ENCODE peak calls at places on chromosome 21, in six cellular contexts. W is HCT116, G is HepG2, B is GM12878, H is K562, R is H1. Q is an unnamed sample.

GRCh38 chr21:35652196-35652595 is 408.1 kb downstream of the SETD4 start:
- DNase-seq in H (no peak), G (no peak), R (no peak), W (no peak), B (no peak), Q (no peak)

GRCh38 chr21:45544449-45545235 is 2.4 kb upstream of the SLC19A1 start:
- DNase-seq in H (no peak), W (no peak), G (no peak), R (peak; percentile 35), B (no peak), Q (no peak)

GRCh38 chr21:44999428-44999971 is 59.7 kb downstream of the SLX9 start:
- DNase-seq in H (no peak), W (no peak), G (no peak), R (no peak), B (no peak), Q (no peak)

GRCh38 chr21:34992736-34993135 is 56.4 kb downstream of the RUNX1 start:
- DNase-seq in B (no peak), G (no peak), W (no peak), H (no peak), R (no peak), Q (no peak)

GRCh38 chr21:29168874-29169273 is 38.4 kb downstream of the MAP3K7CL start:
- DNase-seq in R (no peak), W (peak; percentile 75), B (no peak), H (no peak), G (peak; percentile 25), Q (no peak)

GRCh38 chr21:42276526-42277154 is 38.6 kb downstream of the TFF3 start:
- DNase-seq in R (no peak), B (no peak), G (no peak), H (no peak), W (no peak), Q (no peak)

GRCh38 chr21:44996501-44996921 is 56.7 kb downstream of the SLX9 start:
- DNase-seq in R (no peak), H (no peak), W (no peak), B (no peak), G (peak; percentile 24), Q (no peak)

GRCh38 chr21:45153358-45154318 is 79.3 kb downstream of the ADARB1 start:
- DNase-seq in B (no peak), R (peak; percentile 23), H (no peak), W (no peak), G (no peak), Q (no peak)

GRCh38 chr21:41901099-41901498 is 22.0 kb upstream of the PRDM15 start:
- DNase-seq in H (no peak), W (no peak), R (no peak), B (no peak), G (no peak), Q (no peak)

GRCh38 chr21:38295997-38296764 is 39.4 kb downstream of the KCNJ15 start:
- DNase-seq in W (no peak), B (no peak), H (no peak), G (no peak), R (no peak), Q (peak; percentile 68)

GRCh38 chr21:38505654-38506523 is 7.6 kb upstream of the ERG start:
- DNase-seq in R (no peak), W (peak; percentile 42), B (no peak), H (no peak), G (peak; percentile 62), Q (peak; percentile 93)

GRCh38 chr21:39088831-39089380 is 94.3 kb downstream of the PSMG1 start:
- DNase-seq in R (no peak), B (no peak), G (peak; percentile 50), W (no peak), H (peak; percentile 36), Q (peak; percentile 58)

GRCh38 chr21:21010228-21010627 is 12.0 kb downstream of the NCAM2 start:
- DNase-seq in G (no peak), B (no peak), H (no peak), W (no peak), R (no peak), Q (no peak)

GRCh38 chr21:21286170-21286798 is 288.1 kb downstream of the NCAM2 start:
- DNase-seq in R (no peak), G (no peak), B (no peak), H (no peak), W (no peak), Q (no peak)

GRCh38 chr21:38664315-38664714 is 141.4 kb upstream of the ETS2 start:
- DNase-seq in H (no peak), W (no peak), G (no peak), R (no peak), B (no peak), Q (no peak)

GRCh38 chr21:42208801-42209490 is 10.0 kb upstream of the ABCG1 start:
- DNase-seq in W (no peak), H (no peak), G (no peak), R (no peak), B (no peak), Q (no peak)

GRCh38 chr21:39502631-39503030 is 50.9 kb downstream of the SH3BGR start:
- DNase-seq in G (no peak), R (no peak), H (no peak), W (no peak), B (no peak), Q (no peak)

GRCh38 chr21:15293251-15293650 is 228.5 kb upstream of the NRIP1 start:
- DNase-seq in R (no peak), H (no peak), W (peak; percentile 15), G (peak; percentile 30), B (no peak), Q (peak; percentile 68)

DNA sequence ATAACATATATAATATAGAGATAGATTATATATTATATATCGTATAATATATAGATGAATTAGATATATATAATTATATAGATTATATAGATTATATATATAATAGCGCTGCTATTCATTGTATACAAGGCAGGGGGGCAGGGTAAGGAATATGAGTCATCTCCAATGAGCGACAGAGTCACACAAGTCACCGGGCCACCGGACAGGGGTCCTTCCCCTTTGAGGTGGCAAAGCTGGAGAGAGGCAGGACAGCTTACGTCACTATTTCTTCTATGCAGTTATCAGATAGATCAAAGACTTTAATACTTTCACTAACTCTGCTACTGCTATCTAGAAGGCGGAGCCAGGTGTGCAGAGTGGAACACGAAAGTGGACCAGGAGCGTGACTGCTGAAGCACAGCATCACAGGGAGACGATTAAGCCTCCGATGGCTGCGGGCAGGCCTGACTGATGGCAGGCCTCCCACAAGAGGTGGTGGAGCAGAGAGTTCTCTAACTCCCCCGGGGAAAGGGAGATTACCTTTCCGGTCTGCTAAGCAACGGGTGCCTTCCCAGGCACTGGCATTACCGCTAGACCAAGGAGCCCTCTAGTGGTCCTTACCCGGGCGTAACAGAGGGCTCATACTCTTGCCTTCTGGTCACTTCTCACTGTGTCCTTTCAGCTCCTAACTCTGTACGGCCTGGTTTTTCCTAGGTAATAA is 2154.7 kb downstream of the MRPL39 start:
- DNase-seq in H (no peak), G (no peak), R (peak; percentile 66), W (no peak), B (no peak), Q (no peak)
- TF ChIP-seq MAX in H (no peak), G (no peak), R (no peak), W (no peak), B (no peak), Q (no peak)

GRCh38 chr21:32301596-32301995 is 2.9 kb downstream of the MRAP start:
- DNase-seq in G (peak; percentile 37), B (no peak), R (no peak), W (no peak), H (no peak), Q (no peak)

GRCh38 chr21:32302560-32302959 is 3.9 kb downstream of the MRAP start:
- DNase-seq in H (no peak), W (no peak), G (no peak), R (peak; percentile 20), B (no peak), Q (no peak)

GRCh38 chr21:32306021-32306780 is 7.5 kb downstream of the MRAP start:
- DNase-seq in W (no peak), H (peak; percentile 37), R (peak; percentile 89), G (peak; percentile 41), B (no peak), Q (peak; percentile 25)

GRCh38 chr21:32304998-32305397 is 6.3 kb downstream of the MRAP start:
- DNase-seq in G (no peak), B (no peak), H (no peak), W (no peak), R (peak; percentile 1), Q (no peak)

GRCh38 chr21:32303385-32303784 is 4.7 kb downstream of the MRAP start:
- DNase-seq in B (no peak), W (no peak), H (no peak), R (no peak), G (no peak), Q (no peak)
- TF ChIP-seq POLR2AphosphoS5 in B (no peak), W (no peak), H (no peak), R (no peak), G (no peak), Q (no peak)

DNA sequence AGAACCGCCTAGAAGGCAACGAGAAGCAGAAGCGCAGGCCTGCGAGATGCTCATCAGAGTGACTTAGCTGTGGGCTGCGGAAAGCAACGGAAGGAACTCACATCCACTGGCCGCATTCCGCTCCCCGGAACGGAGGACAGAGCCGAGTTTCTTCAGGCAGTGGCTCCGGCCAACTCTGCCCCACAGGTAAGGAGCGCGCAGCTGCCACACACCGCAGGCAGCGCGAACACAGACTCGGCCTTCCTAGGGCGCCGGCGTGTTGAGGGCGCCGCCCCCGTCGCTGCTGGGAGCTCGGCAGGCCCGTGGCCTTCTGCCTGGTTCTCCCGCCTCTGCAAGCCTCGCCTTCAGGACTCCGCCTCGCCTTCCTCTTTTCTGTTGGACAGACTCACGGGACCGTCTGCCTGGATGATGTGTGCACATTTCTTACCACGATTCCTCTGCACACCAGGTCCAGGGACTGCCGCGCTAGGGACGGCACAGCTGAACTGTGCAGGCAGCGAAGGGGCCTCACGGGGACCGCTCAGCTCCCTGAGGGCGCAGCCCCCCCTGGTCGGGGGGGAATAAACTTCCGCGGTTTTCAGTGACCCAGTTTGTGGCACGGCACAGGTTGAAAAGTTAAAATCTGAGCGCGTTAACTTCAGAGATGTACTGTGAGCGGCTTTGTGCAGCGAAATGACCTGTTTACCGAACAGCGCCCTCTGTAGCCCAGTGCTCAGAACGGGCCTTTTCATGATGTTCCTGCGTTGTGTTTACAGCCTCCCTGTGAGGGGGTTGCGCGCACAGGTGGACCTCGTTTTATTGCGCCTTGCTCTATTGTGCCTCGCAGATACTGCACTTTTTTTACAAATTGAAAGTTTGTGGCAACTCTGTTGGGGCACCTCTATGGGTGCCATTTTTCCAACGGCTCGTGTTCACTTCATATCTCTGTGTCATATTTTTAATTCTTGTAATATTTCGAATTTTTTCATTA is 15.8 kb downstream of the TCP10L start:
- DNase-seq in W (peak; percentile 62), R (peak; percentile 89), H (peak; percentile 77), G (peak; percentile 77), B (peak; percentile 13), Q (peak; percentile 87)
- TF ChIP-seq POLR2A in W (peak; percentile 46), R (no peak), H (no peak), G (peak; percentile 28), B (peak; percentile 36), Q (peak; percentile 66)

DNA sequence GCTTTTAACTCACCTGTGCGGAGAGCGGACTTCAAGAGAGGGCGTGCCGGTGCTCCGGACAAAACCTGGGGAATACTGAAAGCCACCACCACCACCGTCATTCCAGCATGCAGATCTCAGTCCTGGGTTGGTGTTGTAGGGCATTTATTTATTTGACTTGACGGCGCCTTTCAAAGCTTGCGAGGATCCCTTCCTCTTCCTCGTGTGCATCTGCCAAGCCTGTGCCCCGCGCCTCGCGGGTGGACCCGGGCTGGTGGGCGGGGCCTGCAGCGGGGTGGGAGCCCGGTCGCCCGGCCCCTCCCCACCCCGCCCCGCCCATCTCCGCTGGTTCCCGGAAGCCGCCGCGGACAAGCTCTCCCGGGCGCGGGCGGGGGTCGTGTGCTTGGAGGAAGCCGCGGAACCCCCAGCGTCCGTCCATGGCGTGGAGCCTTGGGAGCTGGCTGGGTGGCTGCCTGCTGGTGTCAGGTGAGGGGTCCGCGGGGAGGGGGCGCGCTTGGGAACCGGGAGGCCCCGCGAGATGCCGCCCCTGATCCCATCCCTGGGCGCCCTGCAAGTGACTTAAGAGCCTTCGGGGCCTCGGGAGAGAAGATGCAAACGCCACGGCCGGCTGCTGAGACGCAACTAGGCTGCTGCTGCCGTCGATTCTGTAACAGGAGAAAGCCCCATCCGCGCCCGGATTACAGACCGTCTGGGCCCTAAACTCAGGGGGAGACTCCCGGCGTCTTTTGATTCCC is at the start of gene IL10RB:
- DNase-seq in B (peak; percentile 27), G (peak; percentile 29), H (peak; percentile 100), R (peak; percentile 86), W (no peak), Q (peak; percentile 72)
- TF ChIP-seq MAX in B (no peak), G (peak; percentile 27), H (peak; percentile 27), R (no peak), W (peak; percentile 26), Q (no peak)